ENCODE peak calls at places on chromosomes 6 and 20, in five cellular contexts. J is adipocyte; N is IMR-90; B is left ventricle myocardium inferior; S is CD8-positive, alpha-beta T cell. O is an unnamed sample.
A peak's percentile ranks its signal among the peaks of the same experiment; 100 is the strongest.

GRCh38 chr6:168017629-168018028 is 20.2 kb downstream of the KIF25 start:
- DNase-seq in J (no peak), N (no peak), B (no peak), S (no peak), O (no peak)

GRCh38 chr6:113858605-113859348 is 1.6 kb downstream of the MARCKS start:
- DNase-seq in J (peak; percentile 97), N (peak; percentile 87), B (peak; percentile 86), S (peak; percentile 58), O (peak; percentile 91)

GRCh38 chr6:152273002-152273401 is 364.2 kb downstream of the SYNE1 start:
- DNase-seq in J (peak; percentile 59), N (peak; percentile 30), B (no peak), S (no peak), O (no peak)

GRCh38 chr6:219641-220198 is 72.6 kb upstream of the DUSP22 start:
- DNase-seq in J (peak; percentile 25), N (peak; percentile 66), B (peak; percentile 64), S (no peak), O (peak; percentile 90)

GRCh38 chr6:46410330-46410953 is 80.8 kb downstream of the RCAN2 start:
- DNase-seq in J (peak; percentile 69), N (peak; percentile 42), B (no peak), S (no peak), O (no peak)

GRCh38 chr6:138863331-138863730 is 67.4 kb downstream of the ECT2L start:
- DNase-seq in J (no peak), N (no peak), B (peak; percentile 25), S (no peak), O (no peak)

GRCh38 chr6:116070990-116071389 is 10.3 kb upstream of the FRK start:
- DNase-seq in J (no peak), N (peak; percentile 21), B (no peak), S (no peak), O (no peak)

GRCh38 chr20:57849868-57850215 is 140.0 kb upstream of the PMEPA1 start:
- DNase-seq in J (no peak), N (no peak), B (no peak), S (no peak), O (no peak)

GRCh38 chr20:38113401-38114325 is 51.4 kb downstream of the TGM2 start:
- DNase-seq in J (no peak), N (no peak), B (no peak), S (no peak), O (no peak)
- H3K4me1 ChIP-seq in J (peaks cover 24% of the 10 kb centered on the region), N (peaks cover 20% of the 10 kb centered on the region), B (peaks cover 45% of the 10 kb centered on the region), S (no peaks in the 10 kb centered on the region), O (peaks cover 2% of the 10 kb centered on the region)

DNA sequence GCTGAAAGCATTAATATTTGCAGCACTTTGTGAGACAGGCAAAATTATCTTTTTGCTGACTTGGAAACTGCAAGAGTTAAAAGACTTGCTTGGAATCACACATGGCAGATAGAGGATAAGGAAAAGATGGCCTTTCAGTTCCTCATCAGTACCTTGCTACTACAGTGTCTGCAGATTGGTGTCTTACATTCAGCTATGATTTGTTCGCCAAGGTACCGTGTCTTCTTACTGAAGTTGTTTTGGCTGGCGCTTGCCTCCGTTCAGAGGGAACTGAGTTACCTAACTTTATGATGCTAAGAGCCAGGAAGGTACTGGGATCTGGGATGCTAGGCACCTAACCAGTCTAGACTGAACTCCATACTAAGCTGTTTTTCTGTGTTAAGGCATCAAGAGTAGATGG is 2.3 kb downstream of the WTAP start:
- DNase-seq in J (peak; percentile 27), N (peak; percentile 30), B (no peak), S (no peak), O (no peak)
- H3K4me1 ChIP-seq in J (peaks cover 29% of the 10 kb centered on the region), N (peaks cover 3% of the 10 kb centered on the region), B (peaks cover 95% of the 10 kb centered on the region), S (peaks cover 73% of the 10 kb centered on the region), O (no peaks in the 10 kb centered on the region)

GRCh38 chr20:4605166-4605565 is 116.5 kb upstream of the PRND start:
- DNase-seq in J (no peak), N (no peak), B (no peak), S (no peak), O (no peak)
- H3K4me1 ChIP-seq in J (peaks cover 25% of the 10 kb centered on the region), N (peaks cover 19% of the 10 kb centered on the region), B (peaks cover 29% of the 10 kb centered on the region), S (no peaks in the 10 kb centered on the region), O (peaks cover 2% of the 10 kb centered on the region)

DNA sequence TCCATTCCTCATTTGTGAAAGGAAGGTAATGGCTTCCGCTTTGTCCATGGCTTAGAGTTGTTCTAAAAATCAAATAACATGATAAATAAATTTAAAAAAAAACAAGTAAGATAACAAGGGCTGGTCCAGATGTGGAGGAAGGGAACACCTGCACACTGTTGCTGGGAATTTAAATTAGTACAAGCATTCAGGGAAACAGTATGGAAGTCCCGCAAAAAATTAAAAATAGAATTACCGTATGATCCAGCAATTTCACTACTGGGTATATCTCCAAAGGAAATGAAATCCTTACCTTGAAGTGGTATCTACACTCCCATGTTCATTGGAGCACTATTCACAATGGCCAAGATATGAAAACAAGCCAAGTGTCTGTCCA is 17.6 kb upstream of the SERPINB1 start:
- DNase-seq in J (no peak), N (no peak), B (no peak), S (no peak), O (no peak)
- H3K4me1 ChIP-seq in J (peaks cover 16% of the 10 kb centered on the region), N (peaks cover 21% of the 10 kb centered on the region), B (peaks cover 37% of the 10 kb centered on the region), S (peaks cover 84% of the 10 kb centered on the region), O (no peaks in the 10 kb centered on the region)

DNA sequence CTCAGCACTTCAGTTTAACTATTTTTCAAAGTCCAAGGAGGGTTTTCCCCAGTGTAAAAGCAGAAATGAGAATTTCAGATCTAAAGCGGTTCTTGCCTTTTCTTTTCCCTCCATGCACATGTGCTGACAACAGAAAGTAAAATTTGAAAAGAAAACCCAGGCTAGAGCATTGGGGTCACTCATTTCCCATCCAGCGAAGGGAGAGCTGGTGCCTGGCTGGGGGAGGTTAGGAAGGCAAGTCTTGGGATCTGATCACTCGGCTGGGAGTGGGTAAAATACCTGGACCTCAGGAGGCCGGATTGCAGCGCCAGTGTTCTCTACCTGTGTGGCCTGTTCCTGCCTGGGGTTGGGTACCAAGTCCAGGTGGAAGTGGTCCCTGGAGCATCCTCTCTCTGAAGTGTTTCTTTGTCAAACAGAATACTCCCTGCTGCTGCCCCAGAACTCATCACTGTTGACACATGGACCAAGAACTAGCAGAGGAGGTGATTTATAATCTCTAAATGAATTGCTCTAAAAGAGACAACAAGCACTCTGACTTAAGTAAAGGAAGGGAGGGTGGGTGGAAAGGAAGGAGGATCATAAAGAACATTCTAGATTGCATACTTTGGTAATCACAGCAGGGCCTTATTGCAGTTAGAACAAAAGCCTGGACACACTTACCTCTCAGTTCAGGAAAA is 136.0 kb downstream of the MTHFD1L start:
- DNase-seq in J (no peak), N (no peak), B (no peak), S (no peak), O (no peak)
- H3K4me1 ChIP-seq in J (peaks cover 54% of the 10 kb centered on the region), N (peaks cover 28% of the 10 kb centered on the region), B (peaks cover 19% of the 10 kb centered on the region), S (no peaks in the 10 kb centered on the region), O (no peaks in the 10 kb centered on the region)

DNA sequence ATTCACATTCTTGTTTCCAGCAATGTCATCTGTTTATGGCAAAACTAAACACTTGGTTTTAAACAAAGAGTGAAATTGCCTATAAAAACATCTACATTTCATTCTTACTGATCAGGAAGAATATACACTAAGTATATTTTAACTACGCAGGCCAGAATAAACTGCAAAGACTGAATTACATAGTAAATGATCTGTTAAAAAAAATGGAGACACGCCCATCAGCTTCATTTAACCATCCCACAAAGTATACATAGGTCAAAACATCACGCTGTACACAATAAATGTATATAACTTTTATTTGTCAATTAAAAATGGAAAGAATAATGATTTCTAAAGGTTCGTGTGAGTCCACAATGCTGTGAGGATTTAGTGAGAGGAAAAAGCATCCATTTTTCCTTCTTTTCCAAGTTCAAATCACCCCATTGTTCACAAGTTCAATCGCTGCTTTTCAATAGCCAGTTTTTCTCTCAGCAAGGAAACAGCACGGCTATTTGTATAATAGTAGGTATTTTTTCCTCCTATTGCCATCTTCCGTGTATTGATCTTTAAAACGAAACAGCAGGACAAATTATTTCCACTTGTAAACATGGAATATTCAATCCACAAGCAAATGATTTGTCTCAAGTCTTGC is 10.7 kb downstream of the SFT2D1 start:
- DNase-seq in J (no peak), N (no peak), B (no peak), S (no peak), O (no peak)
- H3K4me1 ChIP-seq in J (peaks cover 15% of the 10 kb centered on the region), N (peaks cover 11% of the 10 kb centered on the region), B (peaks cover 33% of the 10 kb centered on the region), S (peaks cover 36% of the 10 kb centered on the region), O (no peaks in the 10 kb centered on the region)

GRCh38 chr6:34602318-34603111 is 46.4 kb upstream of the SPDEF start:
- DNase-seq in J (no peak), N (peak; percentile 28), B (no peak), S (no peak), O (no peak)
- H3K4me1 ChIP-seq in J (peaks cover 32% of the 10 kb centered on the region), N (peaks cover 10% of the 10 kb centered on the region), B (peaks cover 62% of the 10 kb centered on the region), S (no peaks in the 10 kb centered on the region), O (no peaks in the 10 kb centered on the region)

GRCh38 chr6:34474754-34475153 is 8.9 kb downstream of the PACSIN1 start:
- DNase-seq in J (no peak), N (no peak), B (no peak), S (no peak), O (no peak)

GRCh38 chr6:34472425-34472824 is 6.5 kb downstream of the PACSIN1 start:
- DNase-seq in J (no peak), N (no peak), B (no peak), S (no peak), O (no peak)

GRCh38 chr6:34475167-34476047 is 9.5 kb downstream of the PACSIN1 start:
- DNase-seq in J (peak; percentile 11), N (peak; percentile 43), B (no peak), S (no peak), O (no peak)

GRCh38 chr6:34476048-34476328 is 10.1 kb downstream of the PACSIN1 start:
- DNase-seq in J (no peak), N (no peak), B (no peak), S (no peak), O (no peak)

GRCh38 chr6:34473967-34474366 is 8.1 kb downstream of the PACSIN1 start:
- DNase-seq in J (no peak), N (no peak), B (no peak), S (no peak), O (no peak)
- H3K4me1 ChIP-seq in J (no peaks in the 10 kb centered on the region), N (peaks cover 8% of the 10 kb centered on the region), B (no peaks in the 10 kb centered on the region), S (no peaks in the 10 kb centered on the region), O (no peaks in the 10 kb centered on the region)

GRCh38 chr20:45337367-45338120 is 10.7 kb downstream of the SDC4 start:
- DNase-seq in J (peak; percentile 91), N (peak; percentile 94), B (peak; percentile 46), S (no peak), O (peak; percentile 85)

GRCh38 chr20:45339084-45339483 is 9.1 kb downstream of the SDC4 start:
- DNase-seq in J (no peak), N (no peak), B (no peak), S (no peak), O (no peak)

GRCh38 chr20:45336530-45337366 is 11.5 kb downstream of the SDC4 start:
- DNase-seq in J (peak; percentile 79), N (peak; percentile 95), B (no peak), S (no peak), O (peak; percentile 78)

GRCh38 chr20:45339799-45340198 is 8.4 kb downstream of the SDC4 start:
- DNase-seq in J (no peak), N (no peak), B (no peak), S (no peak), O (no peak)

GRCh38 chr20:45338121-45339030 is 9.8 kb downstream of the SDC4 start:
- DNase-seq in J (peak; percentile 47), N (no peak), B (no peak), S (no peak), O (no peak)
- H3K4me1 ChIP-seq in J (peaks cover 76% of the 10 kb centered on the region), N (peaks cover 57% of the 10 kb centered on the region), B (peaks cover 80% of the 10 kb centered on the region), S (no peaks in the 10 kb centered on the region), O (no peaks in the 10 kb centered on the region)

O was measured in aorta.